ENCODE peak calls at places on chromosomes 3 and 15, in five cellular contexts. P is brain microvascular endothelial cell, D is GM12878, X is thyroid gland, A is tibial nerve. H is an unnamed sample.
A peak's percentile ranks its signal among the peaks of the same experiment; 100 is the strongest.

GRCh38 chr3:124174910-124175874 is 183.3 kb upstream of the ROPN1 start:
- DNase-seq in P (no peak), D (no peak), X (peak; percentile 4), A (no peak), H (no peak)

GRCh38 chr3:189712906-189713483 is 81.8 kb downstream of the TP63 start:
- DNase-seq in P (no peak), D (no peak), X (no peak), A (no peak), H (no peak)

GRCh38 chr3:112894258-112894657 is 47.6 kb upstream of the CD200R1L start:
- DNase-seq in P (peak; percentile 18), D (no peak), X (peak; percentile 8), A (no peak), H (no peak)

GRCh38 chr3:66747688-66748087 is 246.9 kb upstream of the LRIG1 start:
- DNase-seq in P (no peak), D (no peak), X (no peak), A (no peak), H (no peak)

GRCh38 chr3:10417849-10418248 is 87.5 kb downstream of the ATP2B2 start:
- DNase-seq in P (no peak), D (no peak), X (no peak), A (no peak), H (no peak)

GRCh38 chr3:46662771-46663551 is 30.5 kb downstream of the ALS2CL start:
- DNase-seq in P (peak; percentile 15), D (no peak), X (no peak), A (peak; percentile 37), H (no peak)

GRCh38 chr15:84762840-84763572 is 14.6 kb downstream of the ZNF592 start:
- DNase-seq in P (no peak), D (no peak), X (no peak), A (no peak), H (peak; percentile 6)

GRCh38 chr3:119918992-119919933 is 137.4 kb downstream of the NR1I2 start:
- DNase-seq in P (no peak), D (no peak), X (no peak), A (no peak), H (no peak)

GRCh38 chr3:51718547-51719412 is 11.9 kb downstream of the GRM2 start:
- DNase-seq in P (peak; percentile 25), D (peak; percentile 23), X (peak; percentile 43), A (no peak), H (no peak)

GRCh38 chr3:40723078-40723660 is 198.4 kb downstream of the ZNF621 start:
- DNase-seq in P (no peak), D (no peak), X (no peak), A (no peak), H (no peak)

GRCh38 chr15:62985768-62986167 is 56.8 kb upstream of the TPM1 start:
- DNase-seq in P (peak; percentile 56), D (no peak), X (no peak), A (no peak), H (no peak)

GRCh38 chr3:127286571-127287140 is 1.2 kb downstream of the PRR20G start:
- DNase-seq in P (peak; percentile 12), D (no peak), X (no peak), A (no peak), H (no peak)

GRCh38 chr15:98154863-98155262 is 194.4 kb downstream of the ARRDC4 start:
- DNase-seq in P (peak; percentile 34), D (no peak), X (no peak), A (no peak), H (no peak)

GRCh38 chr3:52022323-52023100 is 26.8 kb upstream of the RPL29 start:
- DNase-seq in P (no peak), D (no peak), X (no peak), A (no peak), H (no peak)

GRCh38 chr3:177722386-177722785 is 525.1 kb upstream of the TBL1XR1 start:
- DNase-seq in P (no peak), D (no peak), X (no peak), A (no peak), H (no peak)

GRCh38 chr15:94576889-94577533 is 345.6 kb downstream of the MCTP2 start:
- DNase-seq in P (no peak), D (no peak), X (peak; percentile 9), A (no peak), H (no peak)

GRCh38 chr3:105823149-105823866 is 45.5 kb downstream of the CBLB start:
- DNase-seq in P (peak; percentile 93), D (no peak), X (no peak), A (no peak), H (no peak)

GRCh38 chr3:147420361-147421183 is 11.4 kb downstream of the ZIC1 start:
- DNase-seq in P (no peak), D (no peak), X (no peak), A (no peak), H (no peak)
- H3K4me3 ChIP-seq in P (peak overlapping the region; percentile 50), D (no peak overlapping the region), X (no peak overlapping the region), A (no peak overlapping the region), H (no peak overlapping the region)

GRCh38 chr15:68658641-68659358 is 80.0 kb downstream of the CORO2B start:
- DNase-seq in P (no peak), D (no peak), X (no peak), A (no peak), H (no peak)
- TF ChIP-seq CTCF in P (peak; percentile 39), D (no peak), X (no peak), A (no peak), H (no peak)

GRCh38 chr3:14631687-14632444 is 19.7 kb upstream of the CCDC174 start:
- DNase-seq in P (no peak), D (no peak), X (no peak), A (no peak), H (no peak)
- H3K4me3 ChIP-seq in P (no peak overlapping the region), D (no peak overlapping the region), X (no peak overlapping the region), A (no peak overlapping the region), H (no peak overlapping the region)

GRCh38 chr3:104460477-104461406 is 906.0 kb upstream of the ALCAM start:
- DNase-seq in P (peak; percentile 11), D (peak; percentile 8), X (no peak), A (no peak), H (no peak)
- TF ChIP-seq CTCF in P (peak; percentile 62), D (no peak), X (no peak), A (peak; percentile 36), H (no peak)

GRCh38 chr3:71585891-71586809 is 2.6 kb upstream of the FOXP1 start:
- DNase-seq in P (no peak), D (no peak), X (peak; percentile 13), A (no peak), H (no peak)
- H3K4me3 ChIP-seq in P (no peak overlapping the region), D (no peak overlapping the region), X (no peak overlapping the region), A (no peak overlapping the region), H (no peak overlapping the region)

GRCh38 chr15:42385206-42385979 is 26.1 kb downstream of the CAPN3 start:
- DNase-seq in P (peak; percentile 46), D (no peak), X (peak; percentile 51), A (no peak), H (no peak)
- TF ChIP-seq CTCF in P (peak; percentile 92), D (peak; percentile 67), X (no peak), A (no peak), H (peak; percentile 41)

GRCh38 chr3:133472889-133473288 is 73.0 kb downstream of the BFSP2 start:
- DNase-seq in P (no peak), D (no peak), X (no peak), A (no peak), H (no peak)
- H3K4me3 ChIP-seq in P (no peak overlapping the region), D (no peak overlapping the region), X (no peak overlapping the region), A (no peak overlapping the region), H (no peak overlapping the region)

H was measured in left lung.